ENCODE peak calls at places on chromosomes 5 and 9, in seven cellular contexts. One of them, this sample, is unnamed.

GRCh38 chr5:14946813-14947640 is 75.4 kb upstream of the ANKH start:
- DNase-seq in HuH-7.5: peak; percentile 26
- DNase-seq in CD8-positive, alpha-beta T cell: no peak
- DNase-seq in HepG2: peak; percentile 41
- DNase-seq in kidney glomerular epithelial cell: no peak
- DNase-seq in KG1: peak; percentile 5
- DNase-seq in central memory CD4-positive, alpha-beta T cell: peak; percentile 45
- DNase-seq in this sample: peak; percentile 46

GRCh38 chr9:77980622-77981021 is 51.0 kb downstream of the GNAQ start:
- DNase-seq in HuH-7.5: no peak
- DNase-seq in kidney glomerular epithelial cell: peak; percentile 19
- DNase-seq in KG1: no peak
- DNase-seq in central memory CD4-positive, alpha-beta T cell: no peak
- DNase-seq in HepG2: no peak
- DNase-seq in CD8-positive, alpha-beta T cell: no peak
- DNase-seq in this sample: no peak

GRCh38 chr5:147675168-147675567 is 107.4 kb downstream of the JAKMIP2 start:
- DNase-seq in HuH-7.5: no peak
- DNase-seq in KG1: no peak
- DNase-seq in CD8-positive, alpha-beta T cell: no peak
- DNase-seq in kidney glomerular epithelial cell: no peak
- DNase-seq in HepG2: peak; percentile 18
- DNase-seq in central memory CD4-positive, alpha-beta T cell: no peak
- DNase-seq in this sample: no peak

GRCh38 chr5:115170128-115170923 is 618 bp upstream of the TRIM36 start:
- DNase-seq in KG1: no peak
- DNase-seq in central memory CD4-positive, alpha-beta T cell: no peak
- DNase-seq in kidney glomerular epithelial cell: peak; percentile 60
- DNase-seq in HepG2: no peak
- DNase-seq in CD8-positive, alpha-beta T cell: no peak
- DNase-seq in HuH-7.5: no peak
- DNase-seq in this sample: no peak

GRCh38 chr5:43063731-43064171 is 23.6 kb upstream of the ANXA2R start:
- DNase-seq in CD8-positive, alpha-beta T cell: no peak
- DNase-seq in HepG2: no peak
- DNase-seq in kidney glomerular epithelial cell: peak; percentile 39
- DNase-seq in KG1: no peak
- DNase-seq in HuH-7.5: no peak
- DNase-seq in central memory CD4-positive, alpha-beta T cell: no peak
- DNase-seq in this sample: peak; percentile 74

GRCh38 chr5:43646997-43647396 is 44.0 kb downstream of the NNT start:
- DNase-seq in HepG2: no peak
- DNase-seq in KG1: no peak
- DNase-seq in kidney glomerular epithelial cell: no peak
- DNase-seq in HuH-7.5: no peak
- DNase-seq in central memory CD4-positive, alpha-beta T cell: no peak
- DNase-seq in CD8-positive, alpha-beta T cell: no peak
- DNase-seq in this sample: no peak

GRCh38 chr9:123647145-123647544 is 282.8 kb downstream of the DENND1A start:
- DNase-seq in central memory CD4-positive, alpha-beta T cell: no peak
- DNase-seq in KG1: no peak
- DNase-seq in HepG2: no peak
- DNase-seq in CD8-positive, alpha-beta T cell: no peak
- DNase-seq in kidney glomerular epithelial cell: no peak
- DNase-seq in HuH-7.5: no peak
- DNase-seq in this sample: no peak

GRCh38 chr5:77864997-77865396 is 88.9 kb upstream of the TBCA start:
- DNase-seq in CD8-positive, alpha-beta T cell: no peak
- DNase-seq in HepG2: no peak
- DNase-seq in HuH-7.5: no peak
- DNase-seq in kidney glomerular epithelial cell: no peak
- DNase-seq in central memory CD4-positive, alpha-beta T cell: no peak
- DNase-seq in KG1: no peak
- DNase-seq in this sample: no peak

GRCh38 chr5:79014631-79015030 is 29.5 kb upstream of the ARSB start:
- DNase-seq in CD8-positive, alpha-beta T cell: no peak
- DNase-seq in HuH-7.5: no peak
- DNase-seq in kidney glomerular epithelial cell: no peak
- DNase-seq in HepG2: no peak
- DNase-seq in KG1: no peak
- DNase-seq in central memory CD4-positive, alpha-beta T cell: no peak
- DNase-seq in this sample: no peak

GRCh38 chr5:114360362-114360761 is 1.5 kb upstream of the KCNN2 start:
- DNase-seq in KG1: no peak
- DNase-seq in HuH-7.5: no peak
- DNase-seq in CD8-positive, alpha-beta T cell: no peak
- DNase-seq in HepG2: no peak
- DNase-seq in central memory CD4-positive, alpha-beta T cell: no peak
- DNase-seq in kidney glomerular epithelial cell: no peak
- DNase-seq in this sample: no peak

GRCh38 chr5:173789031-173789920 is 98.9 kb upstream of the CPEB4 start:
- DNase-seq in KG1: no peak
- DNase-seq in kidney glomerular epithelial cell: no peak
- DNase-seq in HuH-7.5: no peak
- DNase-seq in HepG2: peak; percentile 79
- DNase-seq in CD8-positive, alpha-beta T cell: no peak
- DNase-seq in central memory CD4-positive, alpha-beta T cell: no peak
- DNase-seq in this sample: no peak

GRCh38 chr5:60395712-60396329 is 304.1 kb downstream of the DEPDC1B start:
- DNase-seq in KG1: no peak
- DNase-seq in HepG2: no peak
- DNase-seq in kidney glomerular epithelial cell: no peak
- DNase-seq in CD8-positive, alpha-beta T cell: no peak
- DNase-seq in central memory CD4-positive, alpha-beta T cell: no peak
- DNase-seq in HuH-7.5: no peak
- DNase-seq in this sample: no peak

GRCh38 chr5:178399723-178400115 is 167.1 kb upstream of the PHYKPL start:
- DNase-seq in HuH-7.5: no peak
- DNase-seq in kidney glomerular epithelial cell: no peak
- DNase-seq in central memory CD4-positive, alpha-beta T cell: no peak
- DNase-seq in CD8-positive, alpha-beta T cell: no peak
- DNase-seq in HepG2: no peak
- DNase-seq in KG1: no peak
- DNase-seq in this sample: no peak